ENCODE peak calls at places on chromosomes 4 and X, in four cellular contexts. B is AG08396; S is MCF 10A; N is CD8-positive, alpha-beta memory T cell. J is an unnamed sample.
A peak's percentile ranks its signal among the peaks of the same experiment; 100 is the strongest.

GRCh38 chr4:155759372-155760252 is 791 bp downstream of the GUCY1B1 start:
- DNase-seq in B (peak; percentile 41), S (no peak), N (no peak), J (no peak)

GRCh38 chrX:134171661-134172587 is 65.1 kb upstream of the CCDC160 start:
- DNase-seq in B (no peak), S (no peak), N (no peak), J (peak; percentile 25)

GRCh38 chr4:136281889-136282288 is 1250.4 kb downstream of the PCDH18 start:
- DNase-seq in B (no peak), S (no peak), N (no peak), J (no peak)

GRCh38 chr4:103098331-103098730 is 1.3 kb downstream of the BDH2 start:
- DNase-seq in B (no peak), S (no peak), N (no peak), J (no peak)

GRCh38 chrX:120795301-120795700 is 80.4 kb downstream of the CT47B1 start:
- DNase-seq in B (no peak), S (peak; percentile 24), N (no peak), J (no peak)

GRCh38 chr4:147194604-147195003 is 248.9 kb upstream of the TTC29 start:
- DNase-seq in B (no peak), S (no peak), N (no peak), J (no peak)

GRCh38 chr4:94545296-94545695 is 93.6 kb downstream of the PDLIM5 start:
- DNase-seq in B (peak; percentile 4), S (no peak), N (no peak), J (no peak)

GRCh38 chr4:79982587-79983327 is 90.3 kb downstream of the ANTXR2 start:
- DNase-seq in B (no peak), S (no peak), N (no peak), J (no peak)

GRCh38 chrX:153967536-153968214 is 3.9 kb downstream of the HCFC1 start:
- DNase-seq in B (no peak), S (no peak), N (no peak), J (no peak)

GRCh38 chr4:87219648-87220093 is 747 bp downstream of the KLHL8 start:
- DNase-seq in B (peak; percentile 49), S (peak; percentile 44), N (peak; percentile 46), J (peak; percentile 40)

GRCh38 chr4:14345356-14345775 is 656.9 kb upstream of the CPEB2 start:
- DNase-seq in B (peak; percentile 42), S (peak; percentile 52), N (no peak), J (no peak)

GRCh38 chr4:123619326-123619725 is 222.7 kb downstream of the SPRY1 start:
- DNase-seq in B (no peak), S (no peak), N (no peak), J (no peak)

GRCh38 chr4:158074851-158075250 is 98.0 kb downstream of the GASK1B start:
- DNase-seq in B (no peak), S (no peak), N (no peak), J (no peak)

GRCh38 chrX:16603822-16604221 is 46.1 kb upstream of the S100G start:
- DNase-seq in B (no peak), S (peak; percentile 7), N (no peak), J (no peak)

GRCh38 chrX:153378607-153379006 is 22.5 kb downstream of the PNMA6E start:
- DNase-seq in B (no peak), S (no peak), N (no peak), J (no peak)

GRCh38 chrX:115330498-115331138 is 41.1 kb downstream of the LUZP4 start:
- DNase-seq in B (peak; percentile 74), S (peak; percentile 70), N (no peak), J (peak; percentile 44)

GRCh38 chr4:166538491-166539005 is 665.5 kb downstream of the TLL1 start:
- DNase-seq in B (no peak), S (no peak), N (no peak), J (no peak)

GRCh38 chr4:40736910-40737309 is 12.8 kb upstream of the NSUN7 start:
- DNase-seq in B (no peak), S (peak; percentile 52), N (no peak), J (no peak)

GRCh38 chrX:153153516-153153915 is 25.6 kb upstream of the MAGEA1 start:
- DNase-seq in B (no peak), S (no peak), N (no peak), J (no peak)

GRCh38 chrX:117707948-117708743 is 408.5 kb downstream of the KLHL13 start:
- DNase-seq in B (no peak), S (no peak), N (no peak), J (no peak)

GRCh38 chr4:2060578-2061207 is 1.6 kb downstream of the NAT8L start:
- DNase-seq in B (no peak), S (no peak), N (no peak), J (no peak)

GRCh38 chrX:43677993-43678392 is 21.9 kb downstream of the MAOA start:
- DNase-seq in B (no peak), S (no peak), N (no peak), J (no peak)

GRCh38 chr4:107629318-107629717 is 90.7 kb downstream of the PAPSS1 start:
- DNase-seq in B (no peak), S (no peak), N (no peak), J (no peak)

GRCh38 chrX:24643116-24643515 is 4.0 kb downstream of the PCYT1B start:
- DNase-seq in B (no peak), S (peak; percentile 62), N (no peak), J (no peak)

GRCh38 chrX:48683411-48683982 is at the start of gene WAS:
- DNase-seq in B (no peak), S (no peak), N (no peak), J (peak; percentile 57)

J was measured in naive thymus-derived CD4-positive, alpha-beta T cell.